ENCODE peak calls at places on chromosome 21, in six cellular contexts. One of them, this sample, is unnamed.

GRCh38 chr21:37074195-37074510 is 1.1 kb downstream of the TTC3 start:
- DNase-seq in A673: peak; percentile 22
- DNase-seq in coronary artery: no peak
- DNase-seq in GM12865: no peak
- DNase-seq in AG10803: no peak
- DNase-seq in astrocyte of the spinal cord: no peak
- DNase-seq in this sample: peak; percentile 51

GRCh38 chr21:29661672-29662442 is 277.9 kb downstream of the GRIK1 start:
- DNase-seq in A673: no peak
- DNase-seq in coronary artery: no peak
- DNase-seq in GM12865: no peak
- DNase-seq in AG10803: no peak
- DNase-seq in astrocyte of the spinal cord: no peak
- DNase-seq in this sample: no peak

GRCh38 chr21:23695449-23695848 is 1911.8 kb downstream of the MRPL39 start:
- DNase-seq in A673: peak; percentile 50
- DNase-seq in coronary artery: no peak
- DNase-seq in GM12865: peak; percentile 1
- DNase-seq in AG10803: no peak
- DNase-seq in astrocyte of the spinal cord: no peak
- DNase-seq in this sample: no peak

GRCh38 chr21:34959607-34960006 is 89.5 kb downstream of the RUNX1 start:
- DNase-seq in A673: no peak
- DNase-seq in coronary artery: no peak
- DNase-seq in GM12865: no peak
- DNase-seq in AG10803: no peak
- DNase-seq in astrocyte of the spinal cord: no peak
- DNase-seq in this sample: no peak

GRCh38 chr21:26795866-26796329 is 49.3 kb downstream of the ADAMTS1 start:
- DNase-seq in A673: peak; percentile 53
- DNase-seq in coronary artery: peak; percentile 83
- DNase-seq in GM12865: no peak
- DNase-seq in AG10803: peak; percentile 85
- DNase-seq in astrocyte of the spinal cord: peak; percentile 95
- DNase-seq in this sample: no peak

GRCh38 chr21:34129039-34129891 is 55.9 kb downstream of the MRPS6 start:
- DNase-seq in A673: peak; percentile 94
- DNase-seq in coronary artery: no peak
- DNase-seq in GM12865: no peak
- DNase-seq in AG10803: peak; percentile 81
- DNase-seq in astrocyte of the spinal cord: peak; percentile 91
- DNase-seq in this sample: peak; percentile 67

GRCh38 chr21:35324372-35325220 is 275.5 kb upstream of the RUNX1 start:
- DNase-seq in A673: no peak
- DNase-seq in coronary artery: no peak
- DNase-seq in GM12865: no peak
- DNase-seq in AG10803: peak; percentile 94
- DNase-seq in astrocyte of the spinal cord: peak; percentile 86
- DNase-seq in this sample: no peak

GRCh38 chr21:26445440-26445839 is 127.6 kb downstream of the CYYR1 start:
- DNase-seq in A673: no peak
- DNase-seq in coronary artery: no peak
- DNase-seq in GM12865: no peak
- DNase-seq in AG10803: peak; percentile 92
- DNase-seq in astrocyte of the spinal cord: peak; percentile 62
- DNase-seq in this sample: no peak

GRCh38 chr21:29904359-29905282 is 35.2 kb downstream of the GRIK1 start:
- DNase-seq in A673: peak; percentile 21
- DNase-seq in coronary artery: no peak
- DNase-seq in GM12865: peak; percentile 26
- DNase-seq in AG10803: peak; percentile 1
- DNase-seq in astrocyte of the spinal cord: peak; percentile 50
- DNase-seq in this sample: peak; percentile 53

GRCh38 chr21:38925923-38926322 is 120.2 kb downstream of the ETS2 start:
- DNase-seq in A673: no peak
- DNase-seq in coronary artery: peak; percentile 85
- DNase-seq in GM12865: no peak
- DNase-seq in AG10803: peak; percentile 91
- DNase-seq in astrocyte of the spinal cord: peak; percentile 94
- DNase-seq in this sample: no peak

GRCh38 chr21:36127250-36127904 is 7.5 kb upstream of the CBR3 start:
- DNase-seq in A673: no peak
- DNase-seq in coronary artery: no peak
- DNase-seq in GM12865: no peak
- DNase-seq in AG10803: no peak
- DNase-seq in astrocyte of the spinal cord: no peak
- DNase-seq in this sample: peak; percentile 7

GRCh38 chr21:34846601-34847112 is 177.9 kb downstream of the CLIC6 start:
- DNase-seq in A673: no peak
- DNase-seq in coronary artery: no peak
- DNase-seq in GM12865: no peak
- DNase-seq in AG10803: no peak
- DNase-seq in astrocyte of the spinal cord: peak; percentile 92
- DNase-seq in this sample: peak; percentile 52

GRCh38 chr21:26070822-26071425 is 99.6 kb downstream of the APP start:
- DNase-seq in A673: peak; percentile 90
- DNase-seq in coronary artery: no peak
- DNase-seq in GM12865: peak; percentile 57
- DNase-seq in AG10803: peak; percentile 86
- DNase-seq in astrocyte of the spinal cord: peak; percentile 64
- DNase-seq in this sample: no peak

GRCh38 chr21:35225573-35225972 is 176.5 kb upstream of the RUNX1 start:
- DNase-seq in A673: no peak
- DNase-seq in coronary artery: no peak
- DNase-seq in GM12865: no peak
- DNase-seq in AG10803: no peak
- DNase-seq in astrocyte of the spinal cord: no peak
- DNase-seq in this sample: no peak

GRCh38 chr21:43574741-43575465 is 84.4 kb downstream of the HSF2BP start:
- DNase-seq in A673: peak; percentile 17
- DNase-seq in coronary artery: no peak
- DNase-seq in GM12865: no peak
- DNase-seq in AG10803: no peak
- DNase-seq in astrocyte of the spinal cord: no peak
- DNase-seq in this sample: no peak

GRCh38 chr21:27674037-27674436 is 707.1 kb upstream of the ADAMTS5 start:
- DNase-seq in A673: no peak
- DNase-seq in coronary artery: no peak
- DNase-seq in GM12865: no peak
- DNase-seq in AG10803: peak; percentile 98
- DNase-seq in astrocyte of the spinal cord: peak; percentile 88
- DNase-seq in this sample: no peak

GRCh38 chr21:43206231-43207042 is 37.6 kb downstream of the CRYAA start:
- DNase-seq in A673: no peak
- DNase-seq in coronary artery: peak; percentile 33
- DNase-seq in GM12865: no peak
- DNase-seq in AG10803: no peak
- DNase-seq in astrocyte of the spinal cord: no peak
- DNase-seq in this sample: peak; percentile 29

GRCh38 chr21:29786509-29786908 is 153.3 kb downstream of the GRIK1 start:
- DNase-seq in A673: no peak
- DNase-seq in coronary artery: no peak
- DNase-seq in GM12865: no peak
- DNase-seq in AG10803: no peak
- DNase-seq in astrocyte of the spinal cord: no peak
- DNase-seq in this sample: no peak

GRCh38 chr21:29218749-29219148 is 80.0 kb upstream of the BACH1 start:
- DNase-seq in A673: no peak
- DNase-seq in coronary artery: no peak
- DNase-seq in GM12865: no peak
- DNase-seq in AG10803: no peak
- DNase-seq in astrocyte of the spinal cord: no peak
- DNase-seq in this sample: no peak

GRCh38 chr21:22516230-22516629 is 1518.0 kb downstream of the NCAM2 start:
- DNase-seq in A673: peak; percentile 17
- DNase-seq in coronary artery: no peak
- DNase-seq in GM12865: no peak
- DNase-seq in AG10803: no peak
- DNase-seq in astrocyte of the spinal cord: no peak
- DNase-seq in this sample: no peak

GRCh38 chr21:14952916-14953315 is 111.9 kb downstream of the NRIP1 start:
- DNase-seq in A673: peak; percentile 4
- DNase-seq in coronary artery: no peak
- DNase-seq in GM12865: no peak
- DNase-seq in AG10803: no peak
- DNase-seq in astrocyte of the spinal cord: no peak
- DNase-seq in this sample: no peak

GRCh38 chr21:34936874-34937563 is 112.1 kb downstream of the RUNX1 start:
- DNase-seq in A673: no peak
- DNase-seq in coronary artery: no peak
- DNase-seq in GM12865: no peak
- DNase-seq in AG10803: no peak
- DNase-seq in astrocyte of the spinal cord: no peak
- DNase-seq in this sample: no peak

GRCh38 chr21:45951676-45952075 is 29.9 kb upstream of the COL6A1 start:
- DNase-seq in A673: no peak
- DNase-seq in coronary artery: no peak
- DNase-seq in GM12865: no peak
- DNase-seq in AG10803: no peak
- DNase-seq in astrocyte of the spinal cord: no peak
- DNase-seq in this sample: no peak

GRCh38 chr21:45952974-45953373 is 28.6 kb upstream of the COL6A1 start:
- DNase-seq in A673: no peak
- DNase-seq in coronary artery: no peak
- DNase-seq in GM12865: no peak
- DNase-seq in AG10803: no peak
- DNase-seq in astrocyte of the spinal cord: no peak
- DNase-seq in this sample: no peak

GRCh38 chr21:45949928-45950739 is 31.4 kb upstream of the COL6A1 start:
- DNase-seq in A673: no peak
- DNase-seq in coronary artery: no peak
- DNase-seq in GM12865: no peak
- DNase-seq in AG10803: no peak
- DNase-seq in astrocyte of the spinal cord: no peak
- DNase-seq in this sample: no peak

GRCh38 chr21:45948576-45949141 is 32.9 kb upstream of the COL6A1 start:
- DNase-seq in A673: no peak
- DNase-seq in coronary artery: no peak
- DNase-seq in GM12865: no peak
- DNase-seq in AG10803: no peak
- DNase-seq in astrocyte of the spinal cord: no peak
- DNase-seq in this sample: no peak

GRCh38 chr21:45950740-45951515 is 30.6 kb upstream of the COL6A1 start:
- DNase-seq in A673: peak; percentile 85
- DNase-seq in coronary artery: peak; percentile 88
- DNase-seq in GM12865: no peak
- DNase-seq in AG10803: peak; percentile 53
- DNase-seq in astrocyte of the spinal cord: peak; percentile 37
- DNase-seq in this sample: no peak
- H3K4me3 ChIP-seq in A673: no peak overlapping the region
- H3K4me3 ChIP-seq in coronary artery: peak overlapping the region; percentile 44
- H3K4me3 ChIP-seq in GM12865: no peak overlapping the region
- H3K4me3 ChIP-seq in AG10803: peak overlapping the region; percentile 5
- H3K4me3 ChIP-seq in astrocyte of the spinal cord: no peak overlapping the region
- H3K4me3 ChIP-seq in this sample: no peak overlapping the region

GRCh38 chr21:44711327-44712202 is at the start of gene TSPEAR:
- DNase-seq in A673: no peak
- DNase-seq in coronary artery: peak; percentile 60
- DNase-seq in GM12865: no peak
- DNase-seq in AG10803: no peak
- DNase-seq in astrocyte of the spinal cord: no peak
- DNase-seq in this sample: peak; percentile 84
- TF ChIP-seq CTCF in A673: no peak
- TF ChIP-seq CTCF in coronary artery: no peak
- TF ChIP-seq CTCF in GM12865: no peak
- TF ChIP-seq CTCF in AG10803: no peak
- TF ChIP-seq CTCF in astrocyte of the spinal cord: no peak
- TF ChIP-seq CTCF in this sample: peak; percentile 62

DNA sequence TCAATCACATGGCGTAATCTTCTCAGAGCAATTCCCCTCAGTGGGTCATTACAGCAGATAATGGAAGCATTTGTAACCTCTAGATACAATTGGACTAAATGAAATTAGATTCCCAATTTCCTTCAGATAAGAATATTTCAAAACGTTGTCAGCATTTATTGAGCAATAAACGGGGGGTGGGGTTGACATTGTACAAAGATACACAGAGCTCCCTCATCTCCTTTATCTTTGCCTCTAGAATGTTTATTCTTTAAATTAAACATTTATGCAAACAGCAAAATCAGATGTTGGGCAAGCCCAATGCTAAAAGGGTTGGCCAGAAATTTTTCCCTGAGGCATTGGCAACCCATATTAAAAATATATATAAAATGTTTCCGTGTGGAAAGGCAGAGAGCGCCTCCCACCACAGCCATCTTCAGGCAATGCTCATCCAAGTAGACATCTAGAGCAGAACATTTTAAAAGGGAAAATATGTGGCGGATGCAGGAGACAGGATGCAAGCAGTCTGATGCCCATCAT is 240.7 kb downstream of the NCAM2 start:
- DNase-seq in A673: no peak
- DNase-seq in coronary artery: no peak
- DNase-seq in GM12865: no peak
- DNase-seq in AG10803: no peak
- DNase-seq in astrocyte of the spinal cord: no peak
- DNase-seq in this sample: no peak
- H3K4me3 ChIP-seq in A673: no peak overlapping the region
- H3K4me3 ChIP-seq in coronary artery: no peak overlapping the region
- H3K4me3 ChIP-seq in GM12865: no peak overlapping the region
- H3K4me3 ChIP-seq in AG10803: no peak overlapping the region
- H3K4me3 ChIP-seq in astrocyte of the spinal cord: no peak overlapping the region
- H3K4me3 ChIP-seq in this sample: no peak overlapping the region

DNA sequence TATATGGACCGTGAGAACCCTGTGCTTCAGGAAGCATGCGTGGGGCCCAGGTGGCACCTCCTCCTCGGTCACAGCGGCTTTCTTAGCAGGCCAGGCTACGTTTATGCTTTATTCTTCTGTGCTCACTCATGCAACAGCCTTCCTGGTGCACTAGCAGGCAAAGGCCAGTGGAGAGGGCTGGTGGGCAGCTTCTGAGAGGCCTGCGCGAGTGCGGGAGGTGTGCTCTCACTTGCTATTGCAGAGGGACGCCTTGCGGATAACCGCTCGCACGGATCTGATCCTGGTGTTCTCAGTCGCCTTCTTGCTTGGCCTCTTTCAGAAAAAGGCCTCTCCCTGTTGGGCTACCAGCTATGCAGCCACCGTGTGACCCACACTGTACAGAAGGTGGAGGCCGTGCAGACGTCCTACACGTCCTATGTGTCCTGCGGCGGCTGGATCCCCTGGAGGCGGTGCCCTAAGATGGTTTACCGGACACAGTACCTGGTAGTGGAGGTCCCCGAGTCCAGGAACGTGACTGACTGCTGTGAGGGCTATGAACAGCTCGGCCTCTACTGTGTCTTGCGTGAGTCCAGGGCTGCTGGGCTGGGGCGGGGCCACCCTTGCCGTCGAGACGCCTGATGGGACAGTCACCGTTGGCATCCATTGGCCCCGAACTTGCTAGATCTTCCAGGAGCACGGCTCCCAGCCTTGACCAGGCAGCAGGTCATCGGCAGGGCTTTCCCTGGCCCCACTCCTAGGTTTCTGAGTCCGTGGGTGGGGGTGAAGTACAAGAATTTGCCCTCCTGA is 4.8 kb downstream of the UMODL1 start:
- DNase-seq in A673: no peak
- DNase-seq in coronary artery: no peak
- DNase-seq in GM12865: no peak
- DNase-seq in AG10803: no peak
- DNase-seq in astrocyte of the spinal cord: no peak
- DNase-seq in this sample: no peak
- TF ChIP-seq CTCF in A673: no peak
- TF ChIP-seq CTCF in coronary artery: no peak
- TF ChIP-seq CTCF in GM12865: no peak
- TF ChIP-seq CTCF in AG10803: no peak
- TF ChIP-seq CTCF in astrocyte of the spinal cord: no peak
- TF ChIP-seq CTCF in this sample: peak; percentile 17